ENCODE peak calls at places on chromosomes 5 and 9, in five cellular contexts. Z is upper lobe of left lung, U is suprapubic skin, P is breast epithelium, W is transverse colon. I is an unnamed sample.

GRCh38 chr9:138117836-138118235 is 240.3 kb downstream of the CACNA1B start:
- DNase-seq in Z (no peak), U (no peak), P (no peak), W (no peak), I (no peak)

GRCh38 chr5:143126121-143127019 is 277.1 kb downstream of the NR3C1 start:
- DNase-seq in Z (no peak), U (no peak), P (no peak), W (no peak), I (no peak)

GRCh38 chr9:112831281-112831851 is 59.3 kb downstream of the SLC46A2 start:
- DNase-seq in Z (peak), U (no peak), P (peak), W (peak), I (peak)

GRCh38 chr9:109604036-109604600 is 106.0 kb upstream of the PTPN3 start:
- DNase-seq in Z (no peak), U (no peak), P (no peak), W (no peak), I (no peak)

GRCh38 chr5:152063004-152063403 is 138.4 kb upstream of the GLRA1 start:
- DNase-seq in Z (no peak), U (no peak), P (no peak), W (no peak), I (no peak)

GRCh38 chr5:1246711-1247431 is 21.7 kb downstream of the SLC6A18 start:
- DNase-seq in Z (no peak), U (no peak), P (no peak), W (peak), I (no peak)

GRCh38 chr5:159341145-159341544 is 10.9 kb upstream of the IL12B start:
- DNase-seq in Z (no peak), U (no peak), P (no peak), W (no peak), I (no peak)

GRCh38 chr9:93126825-93127368 is 7.2 kb downstream of the NINJ1 start:
- DNase-seq in Z (no peak), U (peak), P (no peak), W (peak), I (peak)

GRCh38 chr9:133440884-133441283 is 18.7 kb downstream of the ADAMTS13 start:
- DNase-seq in Z (no peak), U (no peak), P (no peak), W (no peak), I (no peak)

GRCh38 chr9:107274096-107274495 is 9.0 kb upstream of the RAD23B start:
- DNase-seq in Z (no peak), U (no peak), P (no peak), W (no peak), I (no peak)

GRCh38 chr9:129889461-129889935 is 54.2 kb downstream of the USP20 start:
- DNase-seq in Z (no peak), U (no peak), P (no peak), W (no peak), I (no peak)

GRCh38 chr9:73179594-73179993 is 27.9 kb downstream of the ANXA1 start:
- DNase-seq in Z (no peak), U (no peak), P (no peak), W (no peak), I (no peak)

GRCh38 chr9:11618241-11618805 is 1005.5 kb upstream of the PTPRD start:
- DNase-seq in Z (no peak), U (peak), P (no peak), W (no peak), I (no peak)

GRCh38 chr5:125595095-125595494 is 828.1 kb upstream of the GRAMD2B start:
- DNase-seq in Z (no peak), U (no peak), P (no peak), W (peak), I (no peak)

GRCh38 chr5:158695595-158696330 is 404.0 kb downstream of the EBF1 start:
- DNase-seq in Z (peak), U (peak), P (peak), W (peak), I (peak)

GRCh38 chr9:68873179-68873578 is 140.7 kb downstream of the PRKACG start:
- DNase-seq in Z (no peak), U (no peak), P (no peak), W (no peak), I (no peak)

GRCh38 chr5:134099939-134100282 is 14.6 kb upstream of the TCF7 start:
- DNase-seq in Z (no peak), U (no peak), P (no peak), W (no peak), I (no peak)

GRCh38 chr9:297104-297794 is 82.6 kb downstream of the DOCK8 start:
- DNase-seq in Z (peak), U (no peak), P (peak), W (peak), I (peak)
- TF ChIP-seq POLR2AphosphoS5 in Z (peak), U (no peak), P (no peak), W (no peak), I (no peak)

GRCh38 chr5:38845555-38846378 is at the start of gene OSMR:
- DNase-seq in Z (peak), U (peak), P (peak), W (peak), I (peak)
- TF ChIP-seq POLR2A in Z (peak), U (peak), P (peak), W (peak), I (peak)

GRCh38 chr5:176817864-176818377 is 7.6 kb downstream of the UNC5A start:
- DNase-seq in Z (no peak), U (no peak), P (no peak), W (no peak), I (no peak)
- TF ChIP-seq CTCF in Z (peak), U (no peak), P (no peak), W (no peak), I (no peak)

GRCh38 chr5:151015974-151016587 is 4.3 kb upstream of the GPX3 start:
- DNase-seq in Z (no peak), U (no peak), P (no peak), W (no peak), I (no peak)

GRCh38 chr5:151014680-151015343 is 5.6 kb upstream of the GPX3 start:
- DNase-seq in Z (no peak), U (no peak), P (no peak), W (no peak), I (peak)

GRCh38 chr5:151018846-151019245 is 1.5 kb upstream of the GPX3 start:
- DNase-seq in Z (no peak), U (no peak), P (no peak), W (no peak), I (no peak)

GRCh38 chr5:151017897-151018296 is 2.5 kb upstream of the GPX3 start:
- DNase-seq in Z (no peak), U (no peak), P (no peak), W (no peak), I (no peak)

GRCh38 chr5:151016700-151017099 is 3.7 kb upstream of the GPX3 start:
- DNase-seq in Z (peak), U (no peak), P (peak), W (no peak), I (peak)
- TF ChIP-seq POLR2AphosphoS5 in Z (peak), U (no peak), P (peak), W (no peak), I (peak)

I was measured in prostate gland.